ENCODE peak calls at places on chromosome 18, in six cellular contexts. T, Q, E, S, N and Z are unnamed samples.

GRCh38 chr18:68056936-68057335 is 540.4 kb upstream of the DSEL start:
- DNase-seq in T (no peak), Q (no peak), E (no peak), S (no peak), N (no peak), Z (no peak)

GRCh38 chr18:8721716-8722115 is 16.4 kb downstream of the MTCL1 start:
- DNase-seq in T (no peak), Q (no peak), E (no peak), S (no peak), N (no peak), Z (peak; percentile 75)

GRCh38 chr18:45726603-45727002 is 2.6 kb downstream of the SLC14A1 start:
- DNase-seq in T (no peak), Q (no peak), E (no peak), S (no peak), N (no peak), Z (no peak)

GRCh38 chr18:63433349-63433866 is 11.1 kb upstream of the VPS4B start:
- DNase-seq in T (no peak), Q (no peak), E (no peak), S (no peak), N (no peak), Z (no peak)

GRCh38 chr18:32326450-32327309 is 136.8 kb downstream of the MEP1B start:
- DNase-seq in T (no peak), Q (no peak), E (no peak), S (no peak), N (no peak), Z (no peak)

GRCh38 chr18:961644-962355 is 57.1 kb downstream of the ADCYAP1 start:
- DNase-seq in T (peak; percentile 31), Q (peak; percentile 64), E (peak; percentile 43), S (no peak), N (peak; percentile 48), Z (peak; percentile 84)

GRCh38 chr18:61845212-61845611 is 47.6 kb downstream of the RNF152 start:
- DNase-seq in T (no peak), Q (no peak), E (no peak), S (no peak), N (no peak), Z (no peak)

GRCh38 chr18:75207298-75208054 is 1.5 kb downstream of the PTGR3 start:
- DNase-seq in T (no peak), Q (no peak), E (peak; percentile 52), S (no peak), N (no peak), Z (no peak)

GRCh38 chr18:7116001-7116831 is 1.4 kb downstream of the LAMA1 start:
- DNase-seq in T (no peak), Q (peak; percentile 30), E (no peak), S (no peak), N (peak; percentile 19), Z (peak; percentile 77)

GRCh38 chr18:26574958-26575864 is 26.9 kb upstream of the KCTD1 start:
- DNase-seq in T (peak; percentile 68), Q (peak; percentile 49), E (no peak), S (peak; percentile 80), N (peak; percentile 20), Z (peak; percentile 84)

GRCh38 chr18:63887424-63887823 is at the start of gene SERPINB2:
- DNase-seq in T (no peak), Q (no peak), E (no peak), S (no peak), N (no peak), Z (no peak)

GRCh38 chr18:50133526-50133925 is 61.4 kb downstream of the MYO5B start:
- DNase-seq in T (no peak), Q (no peak), E (no peak), S (no peak), N (no peak), Z (peak; percentile 60)

GRCh38 chr18:32244863-32245262 is 55.0 kb downstream of the MEP1B start:
- DNase-seq in T (no peak), Q (no peak), E (no peak), S (no peak), N (no peak), Z (no peak)

GRCh38 chr18:47602273-47602897 is 328.1 kb downstream of the SMAD2 start:
- DNase-seq in T (no peak), Q (no peak), E (no peak), S (no peak), N (no peak), Z (no peak)
- TF ChIP-seq CTCF in T (no peak), Q (no peak), E (no peak), S (no peak), N (no peak), Z (no peak)

GRCh38 chr18:78873916-78874505 is 105.6 kb upstream of the SALL3 start:
- DNase-seq in T (no peak), Q (no peak), E (no peak), S (no peak), N (no peak), Z (no peak)

GRCh38 chr18:78876868-78877267 is 102.8 kb upstream of the SALL3 start:
- DNase-seq in T (no peak), Q (no peak), E (no peak), S (no peak), N (no peak), Z (peak; percentile 46)

GRCh38 chr18:78875998-78876650 is 103.5 kb upstream of the SALL3 start:
- DNase-seq in T (no peak), Q (no peak), E (no peak), S (no peak), N (no peak), Z (no peak)

GRCh38 chr18:78878335-78878734 is 101.3 kb upstream of the SALL3 start:
- DNase-seq in T (no peak), Q (no peak), E (no peak), S (no peak), N (no peak), Z (peak; percentile 21)

GRCh38 chr18:78875268-78875997 is 104.2 kb upstream of the SALL3 start:
- DNase-seq in T (peak; percentile 48), Q (peak; percentile 41), E (peak; percentile 58), S (no peak), N (no peak), Z (peak; percentile 87)
- TF ChIP-seq CTCF in T (peak; percentile 48), Q (peak; percentile 49), E (peak; percentile 37), S (peak; percentile 56), N (no peak), Z (peak; percentile 85)

DNA sequence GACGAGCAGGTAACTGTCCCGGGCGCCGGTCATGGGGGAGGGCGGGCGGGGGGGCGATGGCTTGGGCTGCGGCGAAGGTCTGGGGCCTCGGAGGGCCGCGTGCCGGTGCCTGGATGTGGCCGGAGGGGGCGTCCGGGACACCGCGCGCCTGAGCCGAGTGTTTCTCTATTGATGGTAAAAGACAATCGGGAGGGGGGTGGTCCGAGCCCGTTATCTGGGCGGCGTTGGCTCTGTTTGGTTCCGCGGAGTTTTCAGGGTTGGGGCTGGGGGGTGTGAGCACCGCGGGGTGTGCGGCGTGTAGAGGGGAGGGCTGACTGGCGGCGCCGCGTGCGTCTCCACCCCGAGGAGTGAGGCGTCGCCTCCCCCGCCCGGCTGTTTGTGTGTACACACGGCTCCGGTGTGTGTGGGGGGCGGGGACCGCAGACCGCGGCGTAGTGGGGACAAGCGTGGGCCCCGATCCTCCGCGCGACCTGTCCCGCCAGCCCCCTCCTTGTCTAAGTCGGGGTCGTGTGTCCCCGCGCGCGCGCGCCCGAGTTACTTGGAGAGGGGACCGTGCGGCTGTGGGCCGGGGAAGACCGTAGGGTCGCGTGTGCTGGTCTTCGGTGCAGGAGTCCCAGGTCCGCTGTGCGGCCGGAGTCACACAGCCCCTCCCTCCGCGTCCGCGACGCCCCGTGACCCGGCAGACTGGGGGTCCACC is 1.6 kb downstream of the CTIF start:
- DNase-seq in T (peak; percentile 78), Q (peak; percentile 70), E (peak; percentile 71), S (peak; percentile 86), N (peak; percentile 68), Z (peak; percentile 89)
- TF ChIP-seq CTCF in T (no peak), Q (no peak), E (no peak), S (peak; percentile 16), N (no peak), Z (peak; percentile 60)

GRCh38 chr18:55996726-55997125 is 408.7 kb upstream of the TCF4 start:
- DNase-seq in T (no peak), Q (no peak), E (no peak), S (no peak), N (no peak), Z (no peak)

GRCh38 chr18:56000041-56000440 is 412.0 kb upstream of the TCF4 start:
- DNase-seq in T (no peak), Q (no peak), E (no peak), S (no peak), N (no peak), Z (no peak)

GRCh38 chr18:55997156-55997561 is 409.2 kb upstream of the TCF4 start:
- DNase-seq in T (no peak), Q (no peak), E (no peak), S (no peak), N (no peak), Z (no peak)

GRCh38 chr18:55999641-56000040 is 411.6 kb upstream of the TCF4 start:
- DNase-seq in T (no peak), Q (no peak), E (no peak), S (no peak), N (no peak), Z (no peak)

GRCh38 chr18:55998071-55998522 is 410.1 kb upstream of the TCF4 start:
- DNase-seq in T (no peak), Q (peak; percentile 12), E (no peak), S (no peak), N (no peak), Z (peak; percentile 72)
- TF ChIP-seq CTCF in T (no peak), Q (no peak), E (no peak), S (no peak), N (no peak), Z (no peak)

GRCh38 chr18:28115149-28115550 is 61.8 kb downstream of the CDH2 start:
- DNase-seq in T (no peak), Q (no peak), E (no peak), S (no peak), N (no peak), Z (peak; percentile 69)
- TF ChIP-seq CTCF in T (no peak), Q (no peak), E (no peak), S (no peak), N (no peak), Z (no peak)

DNA sequence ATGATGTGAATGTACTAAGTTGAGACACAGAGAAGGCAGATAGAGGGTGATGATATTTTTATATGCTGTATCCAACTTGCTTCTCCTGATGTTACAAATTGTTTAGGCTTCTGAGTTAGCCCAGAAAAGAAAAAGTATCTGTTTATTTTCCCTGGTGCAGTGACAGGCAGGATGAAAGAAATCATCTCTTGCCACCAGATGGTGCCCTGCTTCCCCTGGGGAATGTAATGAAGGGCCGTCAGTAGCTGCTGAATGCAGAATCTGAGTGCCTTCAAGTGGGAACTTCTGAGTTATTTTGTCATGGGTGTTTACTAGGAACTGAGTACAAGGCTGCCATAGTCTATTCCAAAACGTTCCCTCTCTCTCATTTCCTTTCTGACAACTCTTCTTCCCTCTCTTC is 525.6 kb downstream of the MBD2 start:
- DNase-seq in T (peak; percentile 9), Q (peak; percentile 41), E (peak; percentile 30), S (no peak), N (peak; percentile 56), Z (peak; percentile 73)
- TF ChIP-seq CTCF in T (peak; percentile 39), Q (peak; percentile 47), E (peak; percentile 34), S (peak; percentile 57), N (no peak), Z (peak; percentile 89)